ENCODE peak calls at places on chromosomes 7 and 10, in nine cellular contexts. Q is mesendoderm, D is transverse colon, N is thoracic aorta, L is cardiac muscle cell, Z is spleen, A is GM23338, Y is breast epithelium, H is psoas muscle. I is an unnamed sample.
A peak's percentile ranks its signal among the peaks of the same experiment; 100 is the strongest.

GRCh38 chr7:157267516-157267915 is 69.3 kb upstream of the DNAJB6 start:
- DNase-seq in Z (no peak), N (no peak), Y (no peak), L (no peak), H (no peak), D (no peak), Q (no peak), A (no peak), I (no peak)

GRCh38 chr7:50504646-50505546 is 54.7 kb upstream of the FIGNL1 start:
- DNase-seq in Y (no peak), D (no peak), H (peak; percentile 49), L (no peak), N (no peak), A (no peak), Z (no peak), Q (no peak), I (no peak)

GRCh38 chr10:614772-615582 is 74.5 kb downstream of the DIP2C start:
- DNase-seq in N (no peak), H (peak; percentile 65), Z (peak; percentile 40), L (no peak), Y (no peak), A (no peak), D (no peak), Q (no peak), I (no peak)

GRCh38 chr7:87432536-87432935 is 42.9 kb downstream of the ABCB4 start:
- DNase-seq in N (no peak), Y (no peak), D (no peak), Z (no peak), H (no peak), Q (no peak), A (no peak), L (no peak), I (no peak)

GRCh38 chr7:80453699-80454340 is 58.0 kb downstream of the GNAT3 start:
- DNase-seq in N (no peak), A (peak; percentile 31), Z (no peak), Y (no peak), Q (peak; percentile 12), D (no peak), L (peak; percentile 20), H (no peak), I (no peak)

GRCh38 chr7:153188630-153189029 is 429.1 kb downstream of the ACTR3B start:
- DNase-seq in N (no peak), Q (no peak), D (no peak), L (no peak), A (no peak), Z (no peak), H (no peak), Y (no peak), I (no peak)

GRCh38 chr7:94449151-94449725 is 54.5 kb downstream of the COL1A2 start:
- DNase-seq in Q (peak; percentile 65), A (peak; percentile 63), H (no peak), N (no peak), Y (no peak), Z (no peak), D (no peak), L (peak; percentile 59), I (no peak)

GRCh38 chr7:47394751-47395252 is 187.1 kb downstream of the TNS3 start:
- DNase-seq in Q (no peak), A (no peak), Y (no peak), D (peak; percentile 1), N (no peak), L (no peak), H (no peak), Z (no peak), I (no peak)

GRCh38 chr7:66326501-66327180 is 121.5 kb downstream of the TPST1 start:
- DNase-seq in Z (no peak), N (no peak), A (no peak), D (no peak), H (no peak), Y (no peak), L (no peak), Q (no peak), I (peak; percentile 39)

GRCh38 chr10:125151824-125152634 is 8.3 kb downstream of the CTBP2 start:
- DNase-seq in D (peak; percentile 86), Y (no peak), Q (peak; percentile 89), N (no peak), H (no peak), Z (peak; percentile 90), A (peak; percentile 95), L (no peak), I (no peak)

GRCh38 chr7:71777278-71777677 is 634.9 kb downstream of the CALN1 start:
- DNase-seq in N (no peak), Y (no peak), L (no peak), Z (no peak), D (no peak), Q (no peak), H (no peak), A (no peak), I (no peak)

GRCh38 chr10:122446668-122447410 is 7.6 kb upstream of the ARMS2 start:
- DNase-seq in Z (no peak), Y (no peak), D (no peak), L (no peak), A (peak; percentile 30), N (no peak), H (no peak), Q (peak; percentile 65), I (no peak)

GRCh38 chr7:157690058-157690832 is 353.4 kb downstream of the DNAJB6 start:
- DNase-seq in D (no peak), A (no peak), Z (peak; percentile 59), N (no peak), Y (no peak), Q (no peak), H (no peak), L (no peak), I (peak; percentile 17)

GRCh38 chr10:69874464-69874863 is 72.8 kb downstream of the COL13A1 start:
- DNase-seq in D (no peak), H (no peak), Z (no peak), L (no peak), N (no peak), Q (no peak), A (no peak), Y (no peak), I (peak; percentile 86)

GRCh38 chr7:139230774-139231512 is at the start of gene UBN2:
- DNase-seq in L (peak; percentile 97), Y (peak; percentile 92), A (peak; percentile 98), D (peak; percentile 98), H (peak; percentile 96), Q (peak; percentile 99), Z (peak; percentile 98), N (peak; percentile 86), I (peak; percentile 90)

GRCh38 chr10:129468187-129468586 is 1.1 kb downstream of the MGMT start:
- DNase-seq in D (no peak), Q (no peak), Y (no peak), L (no peak), A (no peak), H (no peak), Z (peak; percentile 64), N (no peak), I (no peak)

GRCh38 chr10:113959383-113959760 is 84.3 kb upstream of the ADRB1 start:
- DNase-seq in Q (no peak), H (no peak), D (peak; percentile 84), A (no peak), Y (no peak), Z (no peak), L (no peak), N (no peak), I (no peak)

GRCh38 chr10:119344381-119344780 is 137.0 kb downstream of the GRK5 start:
- DNase-seq in A (no peak), L (no peak), H (no peak), Q (no peak), D (no peak), N (no peak), Z (peak; percentile 31), Y (no peak), I (no peak)

GRCh38 chr7:149598721-149599308 is 101.2 kb upstream of the ZNF746 start:
- DNase-seq in Q (peak; percentile 55), N (no peak), D (no peak), A (peak; percentile 70), H (no peak), L (peak; percentile 53), Z (no peak), Y (no peak), I (peak; percentile 4)

GRCh38 chr7:150384406-150385239 is 5.5 kb downstream of the ZNF775 start:
- DNase-seq in Y (no peak), Q (no peak), D (no peak), Z (no peak), H (no peak), N (no peak), L (no peak), A (no peak), I (no peak)

DNA sequence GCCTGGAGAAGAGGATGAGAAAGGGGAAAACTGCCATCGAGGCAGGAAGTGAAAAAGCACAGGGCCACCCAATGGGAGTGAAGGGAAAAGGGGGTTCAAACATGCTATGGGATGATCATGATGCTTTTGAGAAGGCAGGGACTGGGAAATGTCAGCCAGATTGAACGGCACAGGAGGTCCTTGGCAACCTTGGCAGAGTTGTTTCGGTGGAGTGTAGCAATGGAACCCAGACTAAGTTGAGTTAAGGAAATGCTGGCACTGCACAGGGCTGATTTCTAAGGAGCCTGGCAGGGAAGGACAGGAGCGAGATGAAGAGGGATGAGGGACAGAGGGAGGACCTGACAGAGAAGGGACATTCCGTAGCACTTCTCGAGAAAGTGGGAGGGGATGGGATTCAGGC is 101.4 kb downstream of the PIP4K2A start:
- DNase-seq in Y (no peak), Z (no peak), N (no peak), D (no peak), L (no peak), Q (no peak), H (no peak), A (no peak), I (no peak)
- H3K4me3 ChIP-seq in Y (no peak overlapping the region), Z (no peak overlapping the region), N (no peak overlapping the region), D (no peak overlapping the region), L (no peak overlapping the region), Q (no peak overlapping the region), H (no peak overlapping the region), A (no peak overlapping the region), I (no peak overlapping the region)

GRCh38 chr7:78634073-78634472 is 819.4 kb downstream of the MAGI2 start:
- DNase-seq in Z (no peak), D (no peak), H (no peak), Q (peak; percentile 70), A (no peak), L (no peak), N (no peak), Y (no peak), I (no peak)
- H3K36me3 ChIP-seq in Z (no peaks in the 10 kb centered on the region), D (no peaks in the 10 kb centered on the region), H (no peaks in the 10 kb centered on the region), Q (no peaks in the 10 kb centered on the region), A (no peaks in the 10 kb centered on the region), L (no peaks in the 10 kb centered on the region), N (no peaks in the 10 kb centered on the region), Y (no peaks in the 10 kb centered on the region), I (no peaks in the 10 kb centered on the region)

DNA sequence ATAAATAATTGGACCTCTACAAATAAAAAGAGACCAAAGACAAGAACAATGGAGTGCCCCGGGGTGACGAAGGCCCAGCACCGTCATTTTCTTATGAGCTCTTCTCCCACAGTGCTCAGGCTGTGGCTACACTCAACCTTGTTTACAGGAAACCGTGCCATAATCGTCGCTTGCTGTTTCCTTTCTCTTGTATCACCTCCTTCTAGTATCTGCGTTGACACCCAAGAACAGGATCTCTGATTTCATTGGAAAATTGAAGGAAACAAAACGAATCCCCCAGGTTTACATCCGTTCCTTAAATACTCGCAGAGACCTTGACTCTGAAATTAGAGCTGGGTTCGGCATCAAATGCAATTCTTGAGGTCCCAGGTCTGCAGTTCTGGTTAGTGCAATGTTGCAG is 1.7 kb upstream of the IGFBP3 start:
- DNase-seq in H (no peak), Y (no peak), N (no peak), L (peak; percentile 21), A (no peak), Q (peak; percentile 31), Z (no peak), D (no peak), I (no peak)
- H3K4me3 ChIP-seq in H (peak overlapping the region; percentile 65), Y (peak overlapping the region; percentile 61), N (peak overlapping the region; percentile 74), L (peak overlapping the region; percentile 63), A (peak overlapping the region; percentile 77), Q (no peak overlapping the region), Z (peak overlapping the region; percentile 4), D (no peak overlapping the region), I (no peak overlapping the region)

GRCh38 chr7:92051655-92052054 is 82.6 kb downstream of the CYP51A1 start:
- DNase-seq in D (no peak), L (no peak), N (no peak), A (no peak), Q (no peak), Z (no peak), Y (no peak), H (no peak), I (no peak)
- H3K36me3 ChIP-seq in D (peaks cover 2% of the 10 kb centered on the region), L (peaks cover 23% of the 10 kb centered on the region), N (peaks cover 7% of the 10 kb centered on the region), A (no peaks in the 10 kb centered on the region), Q (no peaks in the 10 kb centered on the region), Z (peaks cover 21% of the 10 kb centered on the region), Y (peaks cover 8% of the 10 kb centered on the region), H (peaks cover 6% of the 10 kb centered on the region), I (no peaks in the 10 kb centered on the region)

I was measured in MG63.